ENCODE peak calls at places on chromosomes 11 and 22, in four cellular contexts. P is Peyer's patch, Z is omental fat pad, J is EH. M is an unnamed sample.

GRCh38 chr11:70128435-70128906 is 50.4 kb downstream of the ANO1 start:
- DNase-seq in P (no peak), Z (no peak), J (peak; percentile 39), M (no peak)

GRCh38 chr22:32685527-32685926 is 116.0 kb upstream of the TIMP3 start:
- DNase-seq in P (no peak), Z (no peak), J (no peak), M (peak; percentile 20)

GRCh38 chr22:25170426-25170980 is 29.2 kb upstream of the CRYBB3 start:
- DNase-seq in P (no peak), Z (no peak), J (no peak), M (no peak)

GRCh38 chr11:107999759-108000455 is 8.8 kb upstream of the CUL5 start:
- DNase-seq in P (no peak), Z (no peak), J (peak; percentile 26), M (peak; percentile 28)

GRCh38 chr11:8871283-8871775 is 39.7 kb upstream of the AKIP1 start:
- DNase-seq in P (peak; percentile 66), Z (no peak), J (peak; percentile 97), M (peak; percentile 94)

GRCh38 chr22:19003518-19003917 is 67.4 kb upstream of the PRODH start:
- DNase-seq in P (no peak), Z (no peak), J (no peak), M (no peak)

GRCh38 chr11:102757823-102758549 is 22.4 kb downstream of the MMP10 start:
- DNase-seq in P (no peak), Z (no peak), J (peak; percentile 45), M (peak; percentile 89)

GRCh38 chr11:72511393-72512047 is 77.2 kb upstream of the CLPB start:
- DNase-seq in P (no peak), Z (no peak), J (no peak), M (no peak)

GRCh38 chr11:3077846-3078440 is 20.7 kb upstream of the CARS1 start:
- DNase-seq in P (no peak), Z (no peak), J (no peak), M (no peak)

GRCh38 chr11:20089357-20089756 is 70.9 kb downstream of the DBX1 start:
- DNase-seq in P (no peak), Z (no peak), J (no peak), M (no peak)

GRCh38 chr22:43455861-43456260 is 44.0 kb downstream of the MPPED1 start:
- DNase-seq in P (no peak), Z (no peak), J (no peak), M (no peak)

GRCh38 chr22:23163665-23164064 is 16.6 kb upstream of the BCR start:
- DNase-seq in P (no peak), Z (no peak), J (no peak), M (no peak)

GRCh38 chr22:18048441-18048898 is 24.1 kb upstream of the MICAL3 start:
- DNase-seq in P (no peak), Z (no peak), J (peak; percentile 82), M (peak; percentile 57)

GRCh38 chr11:72543849-72544535 is 109.7 kb upstream of the CLPB start:
- DNase-seq in P (no peak), Z (no peak), J (no peak), M (no peak)

GRCh38 chr11:41522391-41522790 is 62.9 kb upstream of the LRRC4C start:
- DNase-seq in P (no peak), Z (no peak), J (peak; percentile 55), M (no peak)

GRCh38 chr11:27421819-27422494 is 50.6 kb downstream of the LGR4 start:
- DNase-seq in P (no peak), Z (no peak), J (no peak), M (no peak)

GRCh38 chr11:1055109-1055703 is 18.7 kb upstream of the MUC6 start:
- DNase-seq in P (no peak), Z (no peak), J (no peak), M (no peak)

GRCh38 chr22:48572951-48573350 is 1254.7 kb downstream of the BRD1 start:
- DNase-seq in P (no peak), Z (no peak), J (no peak), M (no peak)

GRCh38 chr11:114060402-114061052 is 1.0 kb downstream of the ZBTB16 start:
- DNase-seq in P (peak; percentile 65), Z (no peak), J (no peak), M (no peak)

GRCh38 chr22:46122511-46122971 is 27.8 kb upstream of the PPARA start:
- DNase-seq in P (peak; percentile 90), Z (peak; percentile 75), J (peak; percentile 72), M (peak; percentile 46)

GRCh38 chr11:75429902-75430691 is 2.9 kb downstream of the KLHL35 start:
- DNase-seq in P (peak; percentile 73), Z (no peak), J (peak; percentile 59), M (peak; percentile 63)

GRCh38 chr22:17087176-17088131 is 2.7 kb downstream of the IL17RA start:
- DNase-seq in P (peak; percentile 52), Z (no peak), J (peak; percentile 78), M (peak; percentile 91)

GRCh38 chr11:100930185-100930778 is 199.3 kb downstream of the PGR start:
- DNase-seq in P (no peak), Z (no peak), J (peak; percentile 74), M (peak; percentile 81)

GRCh38 chr22:38260760-38261477 is 11.9 kb downstream of the TMEM184B start:
- DNase-seq in P (no peak), Z (no peak), J (no peak), M (peak; percentile 29)

GRCh38 chr11:119750056-119750455 is 21.1 kb upstream of the NECTIN1 start:
- DNase-seq in P (no peak), Z (no peak), J (no peak), M (no peak)

M was measured in IMR-90.